ENCODE peak calls at places on chromosomes 5 and 9, in nine cellular contexts. One of them, this sample, is unnamed.

GRCh38 chr5:128245974-128246373 is 162.4 kb downstream of the SLC12A2 start:
- DNase-seq in NCI-H774: no peak
- DNase-seq in activated CD8-positive, alpha-beta memory T cell treated with anti-CD3 and anti-CD28 coated beads, Interleukin-2, amount 50 U/mL, for 48 hours: no peak
- DNase-seq in Panc1: no peak
- DNase-seq in HCT116: no peak
- DNase-seq in T47D: no peak
- DNase-seq in aorta: no peak
- DNase-seq in posterior cingulate gyrus: no peak
- DNase-seq in HuH-7: no peak
- DNase-seq in this sample: no peak

GRCh38 chr9:116365056-116365471 is 211.5 kb downstream of the PAPPA start:
- DNase-seq in aorta: peak
- DNase-seq in T47D: peak
- DNase-seq in posterior cingulate gyrus: peak
- DNase-seq in NCI-H774: no peak
- DNase-seq in activated CD8-positive, alpha-beta memory T cell treated with anti-CD3 and anti-CD28 coated beads, Interleukin-2, amount 50 U/mL, for 48 hours: no peak
- DNase-seq in Panc1: no peak
- DNase-seq in HuH-7: no peak
- DNase-seq in HCT116: no peak
- DNase-seq in this sample: no peak

GRCh38 chr5:170147051-170147785 is 41.5 kb downstream of the FOXI1 start:
- DNase-seq in Panc1: no peak
- DNase-seq in aorta: no peak
- DNase-seq in HCT116: no peak
- DNase-seq in T47D: no peak
- DNase-seq in posterior cingulate gyrus: no peak
- DNase-seq in activated CD8-positive, alpha-beta memory T cell treated with anti-CD3 and anti-CD28 coated beads, Interleukin-2, amount 50 U/mL, for 48 hours: peak
- DNase-seq in HuH-7: no peak
- DNase-seq in NCI-H774: no peak
- DNase-seq in this sample: no peak

GRCh38 chr9:81686614-81687520 is 2.5 kb downstream of the TLE1 start:
- DNase-seq in T47D: peak
- DNase-seq in aorta: peak
- DNase-seq in Panc1: no peak
- DNase-seq in HuH-7: peak
- DNase-seq in HCT116: peak
- DNase-seq in NCI-H774: peak
- DNase-seq in activated CD8-positive, alpha-beta memory T cell treated with anti-CD3 and anti-CD28 coated beads, Interleukin-2, amount 50 U/mL, for 48 hours: peak
- DNase-seq in posterior cingulate gyrus: peak
- DNase-seq in this sample: peak

GRCh38 chr5:154474267-154474956 is 3.6 kb downstream of the HAND1 start:
- DNase-seq in NCI-H774: no peak
- DNase-seq in HuH-7: no peak
- DNase-seq in aorta: no peak
- DNase-seq in posterior cingulate gyrus: no peak
- DNase-seq in T47D: no peak
- DNase-seq in activated CD8-positive, alpha-beta memory T cell treated with anti-CD3 and anti-CD28 coated beads, Interleukin-2, amount 50 U/mL, for 48 hours: no peak
- DNase-seq in Panc1: no peak
- DNase-seq in HCT116: no peak
- DNase-seq in this sample: no peak

GRCh38 chr5:80937591-80937990 is 22.6 kb upstream of the RASGRF2 start:
- DNase-seq in HCT116: no peak
- DNase-seq in Panc1: no peak
- DNase-seq in NCI-H774: no peak
- DNase-seq in aorta: no peak
- DNase-seq in posterior cingulate gyrus: no peak
- DNase-seq in activated CD8-positive, alpha-beta memory T cell treated with anti-CD3 and anti-CD28 coated beads, Interleukin-2, amount 50 U/mL, for 48 hours: no peak
- DNase-seq in HuH-7: no peak
- DNase-seq in T47D: no peak
- DNase-seq in this sample: no peak

GRCh38 chr9:133148351-133149129 is 15.2 kb downstream of the GBGT1 start:
- DNase-seq in posterior cingulate gyrus: peak
- DNase-seq in HuH-7: no peak
- DNase-seq in T47D: peak
- DNase-seq in aorta: peak
- DNase-seq in NCI-H774: no peak
- DNase-seq in HCT116: no peak
- DNase-seq in activated CD8-positive, alpha-beta memory T cell treated with anti-CD3 and anti-CD28 coated beads, Interleukin-2, amount 50 U/mL, for 48 hours: peak
- DNase-seq in Panc1: no peak
- DNase-seq in this sample: peak

GRCh38 chr5:88824141-88824540 is 58.8 kb downstream of the MEF2C start:
- DNase-seq in posterior cingulate gyrus: no peak
- DNase-seq in aorta: no peak
- DNase-seq in NCI-H774: no peak
- DNase-seq in HCT116: no peak
- DNase-seq in Panc1: no peak
- DNase-seq in activated CD8-positive, alpha-beta memory T cell treated with anti-CD3 and anti-CD28 coated beads, Interleukin-2, amount 50 U/mL, for 48 hours: no peak
- DNase-seq in HuH-7: no peak
- DNase-seq in T47D: no peak
- DNase-seq in this sample: no peak

GRCh38 chr9:21967169-21967568 is 27.0 kb downstream of the CDKN2A start:
- DNase-seq in posterior cingulate gyrus: no peak
- DNase-seq in HuH-7: no peak
- DNase-seq in aorta: no peak
- DNase-seq in HCT116: no peak
- DNase-seq in T47D: no peak
- DNase-seq in NCI-H774: no peak
- DNase-seq in Panc1: no peak
- DNase-seq in activated CD8-positive, alpha-beta memory T cell treated with anti-CD3 and anti-CD28 coated beads, Interleukin-2, amount 50 U/mL, for 48 hours: no peak
- DNase-seq in this sample: no peak